ENCODE peak calls at places on chromosomes 12 and 14, in four cellular contexts. B, K, W and Y are unnamed samples.

GRCh38 chr12:122726056-122726558 is 4.5 kb downstream of the HCAR1 start:
- DNase-seq in W (no peak), K (peak; percentile 80), B (no peak), Y (no peak)

GRCh38 chr14:75822522-75823288 is 159.1 kb downstream of the TGFB3 start:
- DNase-seq in B (peak; percentile 47), W (peak; percentile 69), K (no peak), Y (no peak)

GRCh38 chr12:20696181-20696580 is 1.0 kb downstream of the SLCO1C1 start:
- DNase-seq in B (peak; percentile 70), K (peak; percentile 53), W (peak; percentile 51), Y (no peak)

GRCh38 chr14:104392396-104393198 is 187.0 kb upstream of the C14orf180 start:
- DNase-seq in W (no peak), B (no peak), K (no peak), Y (no peak)

GRCh38 chr12:111842556-111843396 is 748 bp downstream of the MAPKAPK5 start:
- DNase-seq in W (no peak), K (peak; percentile 67), B (no peak), Y (peak; percentile 75)

GRCh38 chr14:24398298-24398942 is 383 bp upstream of the NYNRIN start:
- DNase-seq in W (peak; percentile 71), K (peak; percentile 80), B (peak; percentile 83), Y (peak; percentile 60)

GRCh38 chr14:98819132-98819866 is 452.7 kb downstream of the BCL11B start:
- DNase-seq in W (no peak), K (peak; percentile 96), B (no peak), Y (no peak)

GRCh38 chr14:93970589-93970966 is 5.8 kb downstream of the ASB2 start:
- DNase-seq in K (no peak), W (no peak), B (peak; percentile 72), Y (peak; percentile 74)

GRCh38 chr12:126212827-126213226 is 1147.6 kb downstream of the AACS start:
- DNase-seq in B (no peak), W (no peak), K (no peak), Y (no peak)

GRCh38 chr12:79020106-79020505 is 155.5 kb downstream of the SYT1 start:
- DNase-seq in B (no peak), W (no peak), K (no peak), Y (no peak)

GRCh38 chr12:102955926-102956737 is 1.3 kb upstream of the ASCL1 start:
- DNase-seq in K (peak; percentile 78), B (peak; percentile 43), W (no peak), Y (no peak)

GRCh38 chr12:52251367-52252055 is 18.5 kb downstream of the KRT7 start:
- DNase-seq in B (no peak), W (peak; percentile 22), K (peak; percentile 38), Y (no peak)

GRCh38 chr12:93594766-93595165 is 22.3 kb downstream of the SOCS2 start:
- DNase-seq in B (no peak), K (no peak), W (no peak), Y (no peak)

GRCh38 chr12:29889737-29890136 is 106.0 kb upstream of the TMTC1 start:
- DNase-seq in W (peak; percentile 67), K (peak; percentile 94), B (peak; percentile 59), Y (no peak)

GRCh38 chr14:91745329-91745728 is 13.4 kb upstream of the CATSPERB start:
- DNase-seq in K (no peak), B (no peak), W (no peak), Y (no peak)

GRCh38 chr12:55612646-55613045 is 24.0 kb upstream of the OR10P1 start:
- DNase-seq in B (no peak), K (no peak), W (no peak), Y (no peak)

GRCh38 chr12:108694812-108695278 is 36.5 kb downstream of the CORO1C start:
- DNase-seq in K (no peak), W (no peak), B (no peak), Y (no peak)

GRCh38 chr12:13243516-13244070 is 47.1 kb downstream of the EMP1 start:
- DNase-seq in K (no peak), W (no peak), B (no peak), Y (no peak)

GRCh38 chr12:54587315-54587821 is 1.1 kb downstream of the PPP1R1A start:
- DNase-seq in B (peak; percentile 77), W (peak; percentile 83), K (peak; percentile 68), Y (no peak)
- H3K4me3 ChIP-seq in B (peak overlapping the region; percentile 64), W (peak overlapping the region; percentile 77), K (peak overlapping the region; percentile 73), Y (no peak overlapping the region)

GRCh38 chr14:69669375-69669774 is 58.0 kb downstream of the SUSD6 start:
- DNase-seq in K (no peak), W (no peak), B (no peak), Y (no peak)
- H3K4me1 ChIP-seq in K (peaks cover 32% of the 10 kb centered on the region), W (peaks cover 96% of the 10 kb centered on the region), B (peaks cover 59% of the 10 kb centered on the region), Y (peaks cover 35% of the 10 kb centered on the region)

GRCh38 chr14:55399912-55400311 is 11.7 kb downstream of the ATG14 start:
- DNase-seq in W (no peak), K (no peak), B (no peak), Y (no peak)
- H3K4me3 ChIP-seq in W (no peak overlapping the region), K (no peak overlapping the region), B (no peak overlapping the region), Y (no peak overlapping the region)

DNA sequence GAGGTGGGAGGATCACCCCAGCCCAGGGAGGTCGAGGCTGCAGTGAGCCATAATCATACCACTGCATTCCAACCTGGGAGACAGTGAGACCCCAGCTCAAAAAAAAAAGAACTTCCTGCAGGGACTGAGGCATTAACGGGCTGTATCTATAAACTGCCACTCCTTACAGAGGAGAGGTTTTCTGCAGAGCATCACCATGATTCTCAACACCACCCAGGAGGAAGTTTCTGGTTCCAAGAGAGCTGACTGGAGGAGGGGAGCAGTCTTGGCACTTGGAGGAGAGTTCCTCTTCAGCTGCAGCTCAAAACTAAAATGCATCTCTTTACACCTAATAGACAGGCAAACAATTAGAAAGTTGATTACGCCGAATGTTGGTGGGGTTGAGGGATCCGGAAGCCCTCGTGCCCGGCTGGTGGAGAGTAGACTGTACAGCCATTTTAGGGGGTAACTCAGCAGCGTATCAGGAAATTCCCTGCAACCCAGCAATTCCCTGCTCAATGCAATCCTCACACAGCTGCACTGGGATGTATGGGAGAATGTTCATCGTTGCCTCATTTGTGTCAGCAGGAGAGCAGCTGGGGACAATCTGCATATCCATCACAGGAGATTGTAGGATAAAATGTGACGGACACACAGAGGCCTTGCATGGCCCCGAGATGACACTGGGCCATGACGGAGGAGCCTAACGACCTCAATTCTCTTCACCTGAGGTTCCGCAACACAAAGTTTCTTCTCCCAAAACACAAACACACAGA is 36.6 kb downstream of the ACTN1 start:
- DNase-seq in B (no peak), K (no peak), W (no peak), Y (no peak)
- H3K4me1 ChIP-seq in B (peaks cover 61% of the 10 kb centered on the region), K (peaks cover 43% of the 10 kb centered on the region), W (peaks cover 100% of the 10 kb centered on the region), Y (peaks cover 70% of the 10 kb centered on the region)

GRCh38 chr14:97022741-97023140 is 225.6 kb downstream of the VRK1 start:
- DNase-seq in W (no peak), B (no peak), K (no peak), Y (no peak)
- H3K4me3 ChIP-seq in W (no peak overlapping the region), B (no peak overlapping the region), K (no peak overlapping the region), Y (no peak overlapping the region)

GRCh38 chr14:89454971-89455370 is 37.9 kb upstream of the FOXN3 start:
- DNase-seq in W (peak; percentile 26), K (no peak), B (no peak), Y (no peak)

GRCh38 chr14:89452281-89452680 is 35.2 kb upstream of the FOXN3 start:
- DNase-seq in B (no peak), W (peak; percentile 36), K (no peak), Y (no peak)

GRCh38 chr14:89447182-89447970 is 30.3 kb upstream of the FOXN3 start:
- DNase-seq in K (no peak), W (peak; percentile 28), B (no peak), Y (no peak)

GRCh38 chr14:89455412-89455811 is 38.4 kb upstream of the FOXN3 start:
- DNase-seq in W (peak; percentile 54), K (peak; percentile 65), B (peak; percentile 67), Y (peak; percentile 64)

GRCh38 chr14:89451229-89451628 is 34.2 kb upstream of the FOXN3 start:
- DNase-seq in B (no peak), W (peak; percentile 12), K (no peak), Y (no peak)
- H3K4me1 ChIP-seq in B (no peaks in the 10 kb centered on the region), W (no peaks in the 10 kb centered on the region), K (no peaks in the 10 kb centered on the region), Y (no peaks in the 10 kb centered on the region)

GRCh38 chr14:100303925-100304324 is 2.3 kb downstream of the SLC25A29 start:
- DNase-seq in B (peak; percentile 58), K (peak; percentile 72), W (no peak), Y (no peak)
- H3K4me3 ChIP-seq in B (no peak overlapping the region), K (peak overlapping the region; percentile 96), W (no peak overlapping the region), Y (no peak overlapping the region)